ENCODE peak calls at places on chromosomes 2 and 18, in eight cellular contexts. K, T, Y, C, O, D, Z and G are unnamed samples.

GRCh38 chr18:57771626-57772025 is 31.5 kb downstream of the ATP8B1 start:
- DNase-seq in K (no peak), T (no peak), Y (no peak), C (no peak), O (no peak), D (no peak), Z (no peak), G (no peak)

GRCh38 chr2:212266310-212266709 is 272.3 kb downstream of the ERBB4 start:
- DNase-seq in K (no peak), T (no peak), Y (no peak), C (no peak), O (no peak), D (no peak), Z (no peak), G (no peak)

GRCh38 chr2:150681120-150681796 is 193.8 kb upstream of the RND3 start:
- DNase-seq in K (peak), T (peak), Y (peak), C (no peak), O (peak), D (peak), Z (no peak), G (peak)

GRCh38 chr2:98327776-98328175 is 18.5 kb upstream of the CNGA3 start:
- DNase-seq in K (no peak), T (no peak), Y (no peak), C (no peak), O (no peak), D (no peak), Z (no peak), G (no peak)

GRCh38 chr2:236744316-236745105 is 174.9 kb downstream of the ACKR3 start:
- DNase-seq in K (no peak), T (peak), Y (peak), C (no peak), O (peak), D (no peak), Z (no peak), G (peak)

GRCh38 chr2:222930862-222931261 is 70.0 kb downstream of the ACSL3 start:
- DNase-seq in K (no peak), T (no peak), Y (no peak), C (no peak), O (peak), D (no peak), Z (no peak), G (peak)

GRCh38 chr18:10850828-10851227 is 298.5 kb downstream of the PIEZO2 start:
- DNase-seq in K (no peak), T (no peak), Y (no peak), C (no peak), O (no peak), D (no peak), Z (no peak), G (peak)

GRCh38 chr2:1756456-1756855 is 12.1 kb upstream of the PXDN start:
- DNase-seq in K (no peak), T (no peak), Y (no peak), C (no peak), O (no peak), D (no peak), Z (no peak), G (no peak)

GRCh38 chr2:161250864-161251436 is 57.3 kb upstream of the PSMD14 start:
- DNase-seq in K (no peak), T (peak), Y (peak), C (peak), O (peak), D (peak), Z (no peak), G (peak)

GRCh38 chr2:224063308-224063648 is 24.2 kb upstream of the SERPINE2 start:
- DNase-seq in K (no peak), T (no peak), Y (no peak), C (no peak), O (no peak), D (no peak), Z (no peak), G (no peak)

GRCh38 chr2:144454466-144455287 is 65.2 kb downstream of the ZEB2 start:
- DNase-seq in K (no peak), T (no peak), Y (peak), C (no peak), O (no peak), D (no peak), Z (no peak), G (peak)

GRCh38 chr2:149055751-149056150 is 17.3 kb downstream of the LYPD6B start:
- DNase-seq in K (no peak), T (no peak), Y (no peak), C (no peak), O (no peak), D (no peak), Z (no peak), G (no peak)

GRCh38 chr18:51107594-51108305 is 77.7 kb downstream of the SMAD4 start:
- DNase-seq in K (peak), T (no peak), Y (peak), C (no peak), O (peak), D (peak), Z (no peak), G (peak)

GRCh38 chr18:67310826-67311225 is 205.7 kb downstream of the DSEL start:
- DNase-seq in K (no peak), T (peak), Y (peak), C (no peak), O (no peak), D (no peak), Z (no peak), G (peak)

GRCh38 chr2:238286551-238286950 is 1.9 kb downstream of the PER2 start:
- DNase-seq in K (peak), T (peak), Y (peak), C (no peak), O (peak), D (peak), Z (peak), G (peak)

GRCh38 chr2:219619235-219619634 is 8.2 kb upstream of the SLC4A3 start:
- DNase-seq in K (no peak), T (no peak), Y (no peak), C (no peak), O (no peak), D (no peak), Z (no peak), G (no peak)

GRCh38 chr2:17540813-17541513 is 467 bp downstream of the VSNL1 start:
- DNase-seq in K (no peak), T (no peak), Y (no peak), C (no peak), O (no peak), D (no peak), Z (no peak), G (no peak)

GRCh38 chr2:17542471-17542870 is 2.0 kb downstream of the VSNL1 start:
- DNase-seq in K (no peak), T (no peak), Y (no peak), C (no peak), O (no peak), D (no peak), Z (no peak), G (no peak)

GRCh38 chr2:17539993-17540812 is at the start of gene VSNL1:
- DNase-seq in K (no peak), T (peak), Y (peak), C (no peak), O (no peak), D (peak), Z (peak), G (peak)

GRCh38 chr2:17543131-17543660 is 2.7 kb downstream of the VSNL1 start:
- DNase-seq in K (no peak), T (no peak), Y (no peak), C (no peak), O (no peak), D (no peak), Z (no peak), G (no peak)

GRCh38 chr2:17541514-17541950 is 1.0 kb downstream of the VSNL1 start:
- DNase-seq in K (no peak), T (no peak), Y (no peak), C (no peak), O (no peak), D (no peak), Z (no peak), G (no peak)
- H3K4me3 ChIP-seq in K (no peak), T (peak), Y (peak), C (no peak), O (no peak), D (peak), Z (peak), G (no peak)

GRCh38 chr2:127400897-127401756 is 13.4 kb upstream of the MAP3K2 start:
- DNase-seq in K (no peak), T (peak), Y (peak), C (no peak), O (no peak), D (no peak), Z (no peak), G (peak)

GRCh38 chr2:127397568-127398238 is 9.9 kb upstream of the MAP3K2 start:
- DNase-seq in K (no peak), T (no peak), Y (no peak), C (no peak), O (no peak), D (no peak), Z (peak), G (no peak)

GRCh38 chr2:127401757-127402695 is 14.3 kb upstream of the MAP3K2 start:
- DNase-seq in K (no peak), T (no peak), Y (peak), C (no peak), O (no peak), D (no peak), Z (no peak), G (no peak)

GRCh38 chr2:127398239-127398590 is 10.4 kb upstream of the MAP3K2 start:
- DNase-seq in K (no peak), T (peak), Y (peak), C (no peak), O (peak), D (peak), Z (peak), G (peak)

GRCh38 chr2:127400533-127400896 is 12.7 kb upstream of the MAP3K2 start:
- DNase-seq in K (no peak), T (no peak), Y (no peak), C (no peak), O (no peak), D (no peak), Z (no peak), G (no peak)
- H3K4me3 ChIP-seq in K (no peak), T (no peak), Y (no peak), C (no peak), O (no peak), D (no peak), Z (no peak), G (peak)

GRCh38 chr2:54545700-54546450 is 89.7 kb downstream of the SPTBN1 start:
- DNase-seq in K (no peak), T (peak), Y (peak), C (no peak), O (no peak), D (peak), Z (no peak), G (peak)
- H3K4me3 ChIP-seq in K (no peak), T (no peak), Y (no peak), C (no peak), O (no peak), D (no peak), Z (no peak), G (no peak)

DNA sequence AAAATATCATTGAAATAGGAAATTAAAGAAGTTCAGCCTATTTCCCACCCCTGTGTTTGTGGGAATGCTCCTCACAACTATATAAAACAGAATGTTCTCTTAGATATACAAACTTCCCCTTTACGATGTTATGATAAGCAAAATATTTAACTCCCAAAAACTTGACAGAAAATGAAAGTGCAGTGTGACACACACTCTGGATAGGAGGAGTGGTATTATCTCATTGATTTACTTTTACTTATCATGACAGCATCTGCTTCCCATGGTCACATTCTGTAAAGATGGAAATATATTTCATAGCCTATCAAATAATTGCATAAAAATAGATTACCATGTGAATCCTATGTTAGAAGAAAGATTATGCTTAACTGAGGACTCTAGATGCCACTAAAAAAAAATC is 96.6 kb upstream of the STK17B start:
- DNase-seq in K (no peak), T (no peak), Y (no peak), C (no peak), O (peak), D (no peak), Z (no peak), G (peak)
- H3K4me3 ChIP-seq in K (no peak), T (no peak), Y (no peak), C (peak), O (peak), D (no peak), Z (no peak), G (no peak)

GRCh38 chr18:8800445-8800844 is 95.1 kb downstream of the MTCL1 start:
- DNase-seq in K (no peak), T (peak), Y (peak), C (no peak), O (no peak), D (peak), Z (no peak), G (peak)
- H3K4me3 ChIP-seq in K (no peak), T (no peak), Y (peak), C (no peak), O (no peak), D (no peak), Z (peak), G (no peak)

GRCh38 chr2:207725815-207726578 is 14.6 kb downstream of the CCNYL1 start:
- DNase-seq in K (no peak), T (no peak), Y (no peak), C (no peak), O (no peak), D (no peak), Z (no peak), G (no peak)
- H3K4me3 ChIP-seq in K (no peak), T (no peak), Y (no peak), C (no peak), O (no peak), D (no peak), Z (no peak), G (no peak)

DNA sequence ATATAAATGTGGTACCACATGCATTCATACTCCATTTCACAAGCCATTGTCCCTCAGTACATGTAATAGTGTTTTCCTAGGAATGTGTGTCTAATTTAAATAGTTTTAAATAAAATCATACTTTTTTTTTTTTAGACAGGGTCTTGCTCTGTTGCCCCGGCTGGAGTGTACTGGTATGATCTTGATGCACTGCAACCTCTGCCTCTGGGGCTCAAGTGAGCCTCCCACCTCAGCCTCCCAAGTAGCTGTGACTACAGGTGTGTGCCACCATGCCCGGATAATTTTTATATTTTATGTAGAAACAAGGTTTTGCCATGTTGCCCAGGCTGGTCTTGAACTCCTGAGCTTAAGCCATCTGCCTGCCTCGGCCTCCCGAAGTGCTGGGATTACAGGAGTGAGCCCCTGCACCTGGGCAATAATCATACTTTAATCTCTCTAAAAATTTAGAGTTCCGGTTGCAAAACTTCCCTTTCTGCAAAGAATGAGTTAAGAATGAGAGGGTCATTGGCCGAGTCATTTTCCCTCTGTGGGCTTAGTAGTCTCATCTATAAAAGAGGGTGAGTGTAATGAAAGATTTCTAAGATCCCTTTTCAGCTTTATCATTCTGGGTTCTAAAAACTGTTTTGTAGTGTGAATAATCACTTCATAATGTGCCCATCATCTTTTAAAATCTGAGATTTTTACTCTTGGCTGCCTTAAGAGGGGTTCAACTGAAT is 116.0 kb upstream of the PELI1 start:
- DNase-seq in K (no peak), T (no peak), Y (no peak), C (no peak), O (peak), D (no peak), Z (no peak), G (no peak)
- H3K4me3 ChIP-seq in K (no peak), T (no peak), Y (no peak), C (peak), O (peak), D (no peak), Z (no peak), G (no peak)

GRCh38 chr18:78981652-78981955 is 2.0 kb downstream of the SALL3 start:
- DNase-seq in K (no peak), T (no peak), Y (no peak), C (no peak), O (no peak), D (no peak), Z (no peak), G (no peak)

GRCh38 chr18:78980777-78981651 is 1.4 kb downstream of the SALL3 start:
- DNase-seq in K (no peak), T (peak), Y (no peak), C (no peak), O (no peak), D (no peak), Z (no peak), G (no peak)

GRCh38 chr18:78979058-78979680 is 449 bp upstream of the SALL3 start:
- DNase-seq in K (no peak), T (no peak), Y (peak), C (no peak), O (no peak), D (no peak), Z (no peak), G (peak)

GRCh38 chr18:78979682-78980278 is at the start of gene SALL3:
- DNase-seq in K (no peak), T (no peak), Y (no peak), C (no peak), O (no peak), D (no peak), Z (no peak), G (no peak)

GRCh38 chr18:78980279-78980771 is 707 bp downstream of the SALL3 start:
- DNase-seq in K (no peak), T (no peak), Y (no peak), C (no peak), O (no peak), D (no peak), Z (no peak), G (no peak)
- H3K4me3 ChIP-seq in K (no peak), T (peak), Y (no peak), C (no peak), O (no peak), D (no peak), Z (peak), G (no peak)

DNA sequence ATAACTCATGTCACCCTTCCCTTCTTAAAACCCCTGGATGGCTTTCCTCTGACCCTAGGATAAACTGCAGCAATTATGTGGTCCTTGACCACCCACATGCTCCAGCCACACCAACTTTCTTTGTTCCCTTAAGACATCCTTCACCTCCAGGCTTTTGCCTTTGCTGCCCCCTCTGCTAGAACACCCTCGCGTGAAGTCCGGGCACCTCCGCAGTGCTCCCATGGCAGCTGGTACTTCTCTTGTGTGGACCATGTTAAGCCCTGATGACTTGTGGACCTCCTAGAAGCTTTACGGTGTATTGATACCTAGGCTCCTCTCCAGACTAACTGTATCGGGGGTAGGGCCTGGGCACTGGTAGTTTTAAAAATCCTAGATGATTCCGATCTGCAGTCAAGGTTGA is 824 bp upstream of the ABHD1 start:
- DNase-seq in K (no peak), T (no peak), Y (no peak), C (no peak), O (no peak), D (no peak), Z (no peak), G (no peak)
- H3K4me3 ChIP-seq in K (no peak), T (no peak), Y (peak), C (peak), O (no peak), D (no peak), Z (peak), G (no peak)